ENCODE peak calls at places on chromosomes 12 and 14, in six cellular contexts. V is upper lobe of right lung, N is heart left ventricle, R is NB4, Y is adrenal gland, T is neural progenitor cell. W is an unnamed sample.

GRCh38 chr12:47082963-47083621 is 3.3 kb upstream of the AMIGO2 start:
- DNase-seq in V (no peak), N (no peak), R (peak), Y (no peak), T (no peak), W (no peak)

GRCh38 chr12:111446044-111446581 is 40.4 kb downstream of the SH2B3 start:
- DNase-seq in V (no peak), N (no peak), R (peak), Y (no peak), T (no peak), W (peak)

GRCh38 chr14:88473791-88474190 is 81.0 kb downstream of the PTPN21 start:
- DNase-seq in V (no peak), N (no peak), R (no peak), Y (no peak), T (no peak), W (no peak)

GRCh38 chr12:27555316-27555715 is 31.3 kb downstream of the PPFIBP1 start:
- DNase-seq in V (no peak), N (no peak), R (no peak), Y (no peak), T (no peak), W (no peak)

GRCh38 chr14:95876769-95877490 is at the start of gene TUNAR:
- DNase-seq in V (no peak), N (no peak), R (no peak), Y (no peak), T (peak), W (peak)

GRCh38 chr14:36340276-36340890 is 19.9 kb upstream of the MBIP start:
- DNase-seq in V (no peak), N (no peak), R (no peak), Y (no peak), T (no peak), W (no peak)

GRCh38 chr14:68148276-68148675 is 328.7 kb downstream of the RAD51B start:
- DNase-seq in V (no peak), N (no peak), R (no peak), Y (no peak), T (no peak), W (no peak)

GRCh38 chr14:75442166-75442565 is 14.3 kb downstream of the JDP2 start:
- DNase-seq in V (no peak), N (no peak), R (no peak), Y (no peak), T (no peak), W (no peak)

GRCh38 chr12:57625261-57626032 is 7.6 kb downstream of the B4GALNT1 start:
- DNase-seq in V (no peak), N (no peak), R (no peak), Y (no peak), T (no peak), W (no peak)

GRCh38 chr12:27524839-27525238 is 833 bp downstream of the PPFIBP1 start:
- DNase-seq in V (no peak), N (no peak), R (peak), Y (no peak), T (no peak), W (no peak)

DNA sequence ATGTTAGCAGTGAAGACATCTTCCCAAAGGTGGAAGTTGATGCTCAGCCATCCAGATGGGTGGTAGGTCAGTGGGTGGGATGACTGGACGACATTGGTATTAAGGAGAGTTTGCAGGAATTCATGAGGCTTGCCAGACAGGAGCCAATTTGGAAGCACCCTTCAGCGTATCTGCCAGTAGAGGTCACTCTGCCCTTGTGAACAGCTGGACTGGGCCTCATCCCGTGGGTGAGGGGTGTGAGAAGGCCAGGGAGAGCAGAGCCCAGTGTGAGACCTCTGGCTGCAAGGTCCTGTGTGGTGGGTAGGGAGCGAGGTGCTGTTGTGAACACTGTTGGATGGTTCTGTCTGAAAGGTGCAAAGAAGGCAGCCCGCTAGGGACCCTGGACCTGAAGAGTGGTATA is 37.7 kb downstream of the SLC5A8 start:
- DNase-seq in V (no peak), N (no peak), R (peak), Y (no peak), T (peak), W (peak)
- TF ChIP-seq CTCF in V (no peak), N (no peak), R (peak), Y (no peak), T (peak), W (peak)

GRCh38 chr12:125577334-125577733 is 512.1 kb downstream of the AACS start:
- DNase-seq in V (no peak), N (no peak), R (no peak), Y (no peak), T (no peak), W (no peak)
- H3K4me3 ChIP-seq in V (no peak), N (no peak), R (no peak), Y (no peak), T (no peak), W (no peak)

DNA sequence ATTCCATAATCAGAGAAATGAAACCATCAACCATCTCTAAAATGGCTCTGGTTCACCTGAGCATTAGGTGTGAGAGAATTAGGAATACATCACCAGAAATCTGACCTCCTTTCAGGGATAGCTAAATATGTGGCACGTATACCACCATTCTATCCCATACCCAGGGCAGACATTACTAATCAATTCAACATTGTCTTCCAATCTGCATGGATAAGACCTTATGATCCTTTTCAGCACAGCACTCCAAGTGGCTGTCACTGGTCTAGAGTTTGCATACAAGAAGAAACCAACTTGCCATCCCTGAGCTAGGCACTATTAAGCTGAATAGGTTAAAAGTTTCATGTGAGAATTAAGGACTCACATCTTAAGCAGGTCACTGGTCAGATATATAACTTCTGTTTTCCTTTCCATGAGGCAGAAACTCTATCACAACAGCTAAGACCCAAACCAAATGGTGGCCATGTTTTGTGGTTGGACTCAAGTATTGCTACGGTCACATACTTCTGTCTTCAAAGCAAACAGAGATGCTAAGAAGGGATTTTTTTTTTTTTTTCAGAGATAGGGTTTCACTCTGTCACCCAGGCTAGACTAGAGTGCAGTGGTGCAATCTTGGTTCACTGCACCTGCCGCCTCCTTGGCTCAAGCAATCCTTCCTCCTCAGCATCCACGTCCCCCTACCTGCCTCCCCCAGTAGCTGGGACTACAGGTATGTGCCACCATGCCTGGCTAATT is 249.0 kb downstream of the DPF3 start:
- DNase-seq in V (no peak), N (no peak), R (peak), Y (no peak), T (no peak), W (peak)
- TF ChIP-seq CTCF in V (no peak), N (no peak), R (no peak), Y (no peak), T (no peak), W (peak)

DNA sequence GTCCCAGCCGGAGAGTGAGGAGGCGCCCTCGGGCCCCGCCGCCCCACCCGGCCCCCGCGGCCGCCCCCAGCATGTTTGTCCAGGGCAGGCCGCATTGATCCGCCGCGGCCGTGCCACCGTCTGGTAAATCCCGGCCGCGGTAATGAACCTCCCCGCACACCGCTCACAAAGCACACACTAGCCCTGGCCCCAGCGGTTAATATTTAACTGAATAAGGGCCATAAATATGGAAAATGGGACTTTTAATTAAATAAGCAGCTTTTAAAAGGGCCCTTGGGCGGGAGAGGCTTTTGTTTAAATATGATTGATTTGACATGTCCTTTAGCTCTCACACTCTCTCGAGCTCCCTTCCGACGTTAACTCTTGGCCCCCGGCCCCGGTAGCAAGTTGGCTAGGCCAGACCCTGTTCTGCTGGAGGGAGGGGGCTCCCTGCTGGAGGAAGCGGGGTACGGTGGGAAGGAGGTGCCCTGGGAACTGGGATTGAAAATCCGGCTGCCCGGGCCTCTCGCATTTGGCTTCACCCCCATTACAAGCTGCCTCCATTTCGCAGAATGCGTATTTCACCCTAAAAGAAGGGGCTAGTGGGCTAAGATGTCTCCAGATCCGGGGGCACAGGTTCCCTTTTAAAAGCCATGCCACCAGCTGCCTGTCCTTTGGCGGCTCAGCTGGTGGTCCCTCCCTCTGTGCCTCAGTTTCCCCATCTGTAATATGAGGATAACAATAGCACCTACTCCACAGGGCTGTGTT is 199.8 kb downstream of the RBM19 start:
- DNase-seq in V (no peak), N (no peak), R (no peak), Y (no peak), T (peak), W (peak)
- H3K4me3 ChIP-seq in V (no peak), N (no peak), R (no peak), Y (no peak), T (no peak), W (no peak)

GRCh38 chr12:98646165-98646764 is 1.2 kb downstream of the APAF1 start:
- DNase-seq in V (no peak), N (no peak), R (peak), Y (no peak), T (peak), W (no peak)
- TF ChIP-seq CTCF in V (no peak), N (no peak), R (peak), Y (peak), T (peak), W (no peak)

DNA sequence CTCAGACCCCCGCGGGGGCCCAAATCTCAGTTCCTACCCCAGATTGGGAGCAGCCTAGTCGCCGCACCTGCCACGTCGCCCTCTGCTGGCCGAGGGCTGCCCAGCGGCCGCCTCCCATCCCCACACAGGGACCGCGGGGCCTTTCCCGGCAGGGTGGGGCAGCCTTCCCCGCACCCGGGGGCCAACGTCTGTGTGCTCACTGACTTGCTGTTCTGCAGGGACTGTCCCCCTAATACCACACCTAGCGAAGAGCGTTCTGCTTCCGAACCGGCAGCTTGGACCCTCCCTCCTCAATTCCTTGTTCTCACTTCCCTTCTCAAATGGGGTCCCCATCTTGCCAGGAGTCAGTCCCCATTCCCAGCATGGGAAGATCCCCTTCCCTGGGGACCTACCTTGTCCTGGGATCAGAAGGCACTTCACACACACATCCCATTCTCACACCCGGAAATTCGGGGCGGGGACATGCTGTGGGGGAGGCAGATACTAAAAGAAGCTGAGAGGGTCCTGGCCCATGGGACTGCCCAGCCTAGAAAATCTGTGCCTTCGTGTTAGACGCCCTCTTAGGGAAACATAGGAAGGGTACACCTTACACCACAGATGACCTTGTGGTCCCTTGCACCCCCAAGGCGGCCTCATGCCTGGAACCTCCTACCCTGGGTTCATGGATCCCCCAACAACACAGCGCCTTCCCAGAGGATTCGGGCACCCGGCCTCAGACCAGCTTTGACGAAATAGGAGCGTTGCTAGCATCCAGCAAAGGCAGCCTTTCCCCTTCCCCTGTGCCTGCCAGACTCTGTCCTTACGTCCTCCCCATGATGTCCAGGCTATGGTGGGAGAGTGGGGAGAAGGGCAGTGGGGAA is 16.4 kb downstream of the ACVRL1 start:
- DNase-seq in V (peak), N (peak), R (peak), Y (no peak), T (peak), W (peak)
- H3K4me3 ChIP-seq in V (no peak), N (no peak), R (no peak), Y (no peak), T (no peak), W (no peak)

GRCh38 chr12:122669397-122670070 is 33.6 kb downstream of the HCAR2 start:
- DNase-seq in V (no peak), N (no peak), R (no peak), Y (no peak), T (no peak), W (no peak)

GRCh38 chr12:122668268-122668667 is 34.9 kb downstream of the HCAR2 start:
- DNase-seq in V (no peak), N (no peak), R (no peak), Y (no peak), T (no peak), W (no peak)

DNA sequence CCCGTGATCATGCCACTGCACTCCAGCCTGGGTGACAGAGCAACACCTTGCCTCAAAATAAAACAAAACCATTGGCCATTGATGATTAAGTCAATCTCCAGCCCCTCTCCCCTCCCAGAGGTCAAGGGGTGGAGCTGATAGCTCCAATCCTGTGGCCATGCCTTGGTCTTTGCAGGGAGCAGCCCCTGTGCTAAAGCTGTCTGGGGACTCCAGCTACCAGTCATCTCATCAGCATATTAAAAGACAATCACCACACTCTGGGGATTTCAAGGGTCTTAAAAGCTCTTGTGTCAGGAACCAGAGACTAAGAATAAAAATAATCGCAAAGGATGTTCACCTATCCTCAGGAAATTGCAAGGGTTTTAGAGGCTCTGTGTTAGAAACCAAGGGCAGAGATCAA is 30.6 kb downstream of the HCAR2 start:
- DNase-seq in V (no peak), N (no peak), R (no peak), Y (no peak), T (no peak), W (no peak)
- TF ChIP-seq CTCF in V (no peak), N (no peak), R (no peak), Y (no peak), T (no peak), W (no peak)

DNA sequence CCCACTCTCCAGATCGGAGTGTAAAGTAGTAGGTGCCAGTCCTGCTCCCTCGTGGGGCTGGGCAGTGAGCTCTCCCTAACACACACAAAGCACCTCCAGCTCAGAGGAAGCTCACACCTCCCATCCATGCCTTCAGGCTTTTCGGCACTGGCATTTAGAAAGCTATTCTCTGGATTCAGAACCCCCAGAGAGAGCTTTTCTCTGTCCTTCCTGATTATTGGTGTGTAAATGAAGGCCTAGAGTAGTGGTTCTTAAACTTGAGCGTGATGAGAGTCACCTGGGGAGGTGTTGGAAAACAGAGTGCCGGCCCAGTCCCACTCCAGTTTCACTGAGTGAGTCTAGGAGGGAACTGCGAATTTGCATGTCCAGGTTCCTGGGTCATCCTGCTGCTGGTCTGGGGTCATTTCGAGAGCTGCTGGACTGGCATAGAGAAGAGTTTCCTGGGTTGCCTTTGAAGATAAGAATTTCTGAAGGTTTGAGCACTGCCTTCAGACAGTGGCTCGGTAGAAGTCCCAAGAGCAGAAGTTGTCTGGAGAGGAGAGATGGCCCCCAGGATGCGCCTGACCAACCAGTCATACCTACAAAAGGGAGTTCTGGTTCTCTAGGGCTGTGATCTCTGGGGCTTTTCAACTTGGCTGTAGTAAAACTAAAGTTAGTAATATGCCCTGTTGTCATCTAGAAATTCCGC is 15.1 kb downstream of the CD9 start:
- DNase-seq in V (no peak), N (peak), R (no peak), Y (no peak), T (no peak), W (no peak)
- H3K4me3 ChIP-seq in V (no peak), N (no peak), R (no peak), Y (no peak), T (no peak), W (no peak)

GRCh38 chr12:132219323-132219722 is 75.1 kb downstream of the NOC4L start:
- DNase-seq in V (peak), N (peak), R (no peak), Y (no peak), T (no peak), W (no peak)

GRCh38 chr12:132218519-132218860 is 74.2 kb downstream of the NOC4L start:
- DNase-seq in V (no peak), N (no peak), R (no peak), Y (no peak), T (no peak), W (no peak)

GRCh38 chr12:132217800-132218518 is 73.7 kb downstream of the NOC4L start:
- DNase-seq in V (no peak), N (no peak), R (no peak), Y (no peak), T (no peak), W (no peak)

GRCh38 chr12:132217371-132217770 is 73.1 kb downstream of the NOC4L start:
- DNase-seq in V (no peak), N (no peak), R (no peak), Y (no peak), T (no peak), W (no peak)

GRCh38 chr12:132218915-132219314 is 74.7 kb downstream of the NOC4L start:
- DNase-seq in V (peak), N (peak), R (peak), Y (no peak), T (peak), W (peak)
- TF ChIP-seq CTCF in V (peak), N (no peak), R (peak), Y (peak), T (peak), W (peak)